ENCODE peak calls at places on chromosome 22, in six cellular contexts. U, N, Q, Y, T and W are unnamed samples.
A peak's percentile ranks its signal among the peaks of the same experiment; 100 is the strongest.

GRCh38 chr22:16955081-16955480 is 52.9 kb downstream of the GAB4 start:
- DNase-seq in U (no peak), N (no peak), Q (peak; percentile 40), Y (no peak), T (no peak), W (no peak)

GRCh38 chr22:42263944-42264343 is 6.5 kb downstream of the TCF20 start:
- DNase-seq in U (no peak), N (no peak), Q (no peak), Y (no peak), T (no peak), W (no peak)

GRCh38 chr22:45314054-45314721 is 4.5 kb downstream of the FAM118A start:
- DNase-seq in U (no peak), N (no peak), Q (no peak), Y (no peak), T (no peak), W (no peak)

GRCh38 chr22:26885441-26886261 is 228.3 kb downstream of the MIAT start:
- DNase-seq in U (no peak), N (no peak), Q (no peak), Y (no peak), T (no peak), W (no peak)

GRCh38 chr22:39631857-39632256 is 61.3 kb downstream of the CACNA1I start:
- DNase-seq in U (no peak), N (no peak), Q (no peak), Y (no peak), T (no peak), W (no peak)

GRCh38 chr22:20578192-20578591 is 70.8 kb downstream of the MED15 start:
- DNase-seq in U (no peak), N (no peak), Q (no peak), Y (no peak), T (no peak), W (no peak)

GRCh38 chr22:23393721-23394320 is 186.3 kb downstream of the IGLL1 start:
- DNase-seq in U (peak; percentile 52), N (no peak), Q (no peak), Y (no peak), T (no peak), W (no peak)

GRCh38 chr22:45007247-45007945 is 2.4 kb downstream of the PHF21B start:
- DNase-seq in U (no peak), N (no peak), Q (no peak), Y (no peak), T (peak; percentile 23), W (no peak)

GRCh38 chr22:34414467-34415440 is 494.5 kb upstream of the LARGE1 start:
- DNase-seq in U (no peak), N (peak; percentile 4), Q (no peak), Y (no peak), T (no peak), W (no peak)

GRCh38 chr22:39312410-39312809 is 7.0 kb downstream of the RPL3 start:
- DNase-seq in U (no peak), N (no peak), Q (no peak), Y (no peak), T (no peak), W (no peak)

GRCh38 chr22:17964153-17964552 is 60.2 kb downstream of the MICAL3 start:
- DNase-seq in U (no peak), N (no peak), Q (no peak), Y (no peak), T (no peak), W (no peak)

GRCh38 chr22:22915670-22916035 is 28.0 kb downstream of the IGLL5 start:
- DNase-seq in U (no peak), N (no peak), Q (no peak), Y (no peak), T (no peak), W (no peak)

GRCh38 chr22:43582394-43582793 is 170.6 kb downstream of the MPPED1 start:
- DNase-seq in U (no peak), N (no peak), Q (no peak), Y (no peak), T (no peak), W (no peak)

GRCh38 chr22:19979712-19980493 is 36.7 kb downstream of the ARVCF start:
- DNase-seq in U (no peak), N (no peak), Q (no peak), Y (no peak), T (no peak), W (no peak)

GRCh38 chr22:42160830-42161696 is 30.5 kb upstream of the CYP2D6 start:
- DNase-seq in U (no peak), N (peak; percentile 34), Q (no peak), Y (no peak), T (no peak), W (no peak)

GRCh38 chr22:27842994-27843431 is 41.5 kb upstream of the MN1 start:
- DNase-seq in U (no peak), N (no peak), Q (no peak), Y (no peak), T (no peak), W (no peak)

GRCh38 chr22:41040483-41040882 is 51.9 kb upstream of the EP300 start:
- DNase-seq in U (no peak), N (no peak), Q (no peak), Y (no peak), T (no peak), W (no peak)

GRCh38 chr22:39897841-39898240 is 3.0 kb upstream of the GRAP2 start:
- DNase-seq in U (no peak), N (no peak), Q (no peak), Y (no peak), T (no peak), W (no peak)

GRCh38 chr22:41565403-41566054 is 4.7 kb downstream of the CSDC2 start:
- DNase-seq in U (no peak), N (peak; percentile 61), Q (no peak), Y (no peak), T (no peak), W (no peak)

GRCh38 chr22:37925311-37925710 is 19.2 kb downstream of the MICALL1 start:
- DNase-seq in U (no peak), N (no peak), Q (no peak), Y (no peak), T (no peak), W (no peak)
- H3K4me3 ChIP-seq in U (no peak overlapping the region), N (no peak overlapping the region), Q (no peak overlapping the region), Y (no peak overlapping the region), T (no peak overlapping the region), W (no peak overlapping the region)

GRCh38 chr22:48506506-48507145 is 1321.0 kb downstream of the BRD1 start:
- DNase-seq in U (no peak), N (no peak), Q (no peak), Y (no peak), T (no peak), W (no peak)

GRCh38 chr22:48510599-48510998 is 1317.1 kb downstream of the BRD1 start:
- DNase-seq in U (no peak), N (no peak), Q (no peak), Y (no peak), T (no peak), W (no peak)

GRCh38 chr22:48507171-48507570 is 1320.5 kb downstream of the BRD1 start:
- DNase-seq in U (no peak), N (no peak), Q (no peak), Y (no peak), T (no peak), W (no peak)

GRCh38 chr22:48505891-48506290 is 1321.8 kb downstream of the BRD1 start:
- DNase-seq in U (no peak), N (no peak), Q (no peak), Y (no peak), T (no peak), W (no peak)

DNA sequence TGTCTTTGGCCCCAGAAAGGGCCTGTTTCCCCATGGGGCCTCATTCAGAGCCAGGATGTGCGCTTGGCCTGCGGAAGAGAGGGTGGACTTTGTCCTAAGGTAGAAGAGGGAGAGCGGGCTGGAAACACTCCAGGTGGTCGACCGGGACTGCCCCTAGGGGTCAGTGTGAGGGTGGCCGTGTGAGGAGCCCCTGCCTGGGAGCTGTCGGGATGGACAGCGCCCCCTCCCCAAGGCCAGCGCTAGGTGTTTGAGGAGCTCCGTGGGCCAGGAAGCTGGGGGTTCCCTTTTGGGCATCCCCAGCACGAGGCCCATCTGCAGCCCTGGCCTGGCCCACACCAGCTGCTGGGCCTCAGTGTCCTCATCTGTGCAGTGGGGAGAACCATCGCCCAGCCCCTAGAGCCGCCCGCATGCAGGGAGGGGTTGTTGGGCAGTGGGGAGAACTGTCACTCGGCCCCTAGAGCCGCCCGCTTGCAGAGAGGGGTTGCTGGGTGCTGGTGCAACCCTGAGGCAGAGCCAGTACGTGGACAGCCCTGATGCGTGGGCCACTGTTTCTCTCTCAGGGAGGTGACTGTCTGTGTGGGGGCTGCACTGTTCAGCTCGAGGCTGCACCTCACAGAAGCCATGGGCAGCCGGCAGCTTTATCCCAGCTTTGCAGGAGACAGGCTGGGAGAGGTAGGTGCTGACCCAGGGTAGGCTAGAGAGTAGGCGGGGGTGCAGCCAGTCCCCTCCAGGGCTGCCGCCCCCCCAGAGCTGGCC is 1319.9 kb downstream of the BRD1 start:
- DNase-seq in U (no peak), N (no peak), Q (no peak), Y (no peak), T (no peak), W (no peak)
- H3K9me3 ChIP-seq in U (no peaks in the 10 kb centered on the region), N (no peaks in the 10 kb centered on the region), Q (no peaks in the 10 kb centered on the region), Y (no peaks in the 10 kb centered on the region), T (no peaks in the 10 kb centered on the region), W (no peaks in the 10 kb centered on the region)

DNA sequence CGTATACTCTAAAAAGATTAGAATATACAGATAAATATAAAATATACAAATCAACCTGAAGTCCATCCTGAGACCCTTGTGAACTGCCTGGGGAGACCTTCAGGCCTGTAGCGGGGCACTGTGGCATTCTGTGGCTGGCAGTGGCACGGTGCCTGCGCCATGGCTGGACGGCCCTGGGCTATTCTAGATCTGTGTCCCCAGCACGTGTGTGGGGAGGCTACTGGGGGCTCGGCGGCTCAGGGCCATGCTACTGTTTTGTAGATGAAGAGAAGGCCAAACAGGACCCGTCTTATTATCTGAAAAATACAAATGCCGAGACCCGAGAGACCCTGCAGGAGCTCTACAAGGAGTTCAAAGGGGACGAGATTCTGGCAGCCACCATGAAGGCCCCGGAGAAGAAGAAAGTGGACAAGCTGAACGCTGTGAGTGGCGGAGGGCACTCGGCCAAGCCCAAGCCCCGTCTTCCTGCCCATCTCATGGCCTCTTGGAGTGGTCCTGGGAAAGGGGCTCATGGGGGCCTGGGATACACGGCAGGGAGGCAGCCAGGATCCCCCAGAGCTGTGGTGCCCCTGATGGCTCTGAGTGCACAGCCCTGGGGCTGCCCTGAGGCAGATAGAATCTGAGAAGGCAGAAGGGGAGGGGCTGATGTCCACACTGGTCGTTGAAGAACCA is 18.8 kb downstream of the PPIL2 start:
- DNase-seq in U (no peak), N (no peak), Q (no peak), Y (no peak), T (no peak), W (no peak)
- H3K4me1 ChIP-seq in U (no peaks in the 10 kb centered on the region), N (no peaks in the 10 kb centered on the region), Q (no peaks in the 10 kb centered on the region), Y (no peaks in the 10 kb centered on the region), T (no peaks in the 10 kb centered on the region), W (no peaks in the 10 kb centered on the region)

DNA sequence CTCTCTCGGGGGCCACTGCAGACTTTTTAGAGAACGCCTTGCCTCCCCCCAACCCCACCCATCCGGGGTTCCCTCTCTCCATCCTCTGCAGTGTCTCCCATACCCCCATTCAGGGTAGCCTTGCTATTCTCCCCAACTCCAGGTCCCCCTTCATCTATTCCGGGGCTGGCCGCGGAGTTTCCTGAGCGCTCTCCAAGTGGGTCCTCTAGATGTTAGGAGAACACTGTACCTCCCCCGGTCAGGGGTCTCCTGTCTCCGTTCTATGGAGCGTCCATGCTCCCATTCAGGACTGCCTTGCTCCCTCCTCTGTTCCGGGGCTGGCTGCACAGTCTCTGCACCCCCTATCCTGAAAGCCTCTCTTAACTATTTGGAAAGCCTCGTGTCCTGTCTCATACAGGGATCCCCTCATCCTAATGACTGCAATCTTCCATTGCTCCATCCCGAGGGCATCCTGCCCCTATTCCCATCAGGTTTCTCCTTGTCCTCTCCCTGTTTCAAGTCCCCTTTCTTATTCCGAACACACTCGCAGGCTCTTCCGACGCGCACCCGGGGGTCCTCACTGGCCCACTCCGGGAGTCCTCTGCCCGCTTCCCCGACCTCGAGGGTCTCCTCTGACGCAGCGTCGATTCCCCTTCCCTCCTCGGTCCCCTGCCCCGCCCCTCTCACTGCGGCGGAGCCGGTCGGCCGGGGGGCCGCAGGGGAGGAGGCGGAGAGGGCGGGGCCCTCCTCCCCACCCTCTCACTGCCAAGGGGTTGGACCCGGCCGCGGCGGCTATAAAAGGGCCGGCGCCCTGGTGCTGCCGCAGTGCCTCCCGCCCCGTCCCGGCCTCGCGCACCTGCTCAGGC is at the start of gene NEFH:
- DNase-seq in U (no peak), N (no peak), Q (no peak), Y (no peak), T (no peak), W (no peak)
- H3K4me3 ChIP-seq in U (peak within 1 kb of the TSS; percentile 23), N (no peak within 1 kb of the TSS), Q (no peak within 1 kb of the TSS), Y (peak within 1 kb of the TSS; percentile 9), T (peak within 1 kb of the TSS; percentile 4), W (no peak within 1 kb of the TSS)